ENCODE peak calls at places on chromosomes 1 and 21, in eight cellular contexts. One of them, this sample, is unnamed.

GRCh38 chr21:45151484-45152115 is 77.2 kb downstream of the ADARB1 start:
- DNase-seq in iPS-NIHi11: no peak
- DNase-seq in CD8-positive, alpha-beta memory T cell: no peak
- DNase-seq in ovary: no peak
- DNase-seq in activated CD4-positive, CD25-positive, alpha-beta regulatory T cell treated with anti-CD3 and anti-CD28 coated beads, Interleukin-2, amount 50 U/mL, for 16 hours: no peak
- DNase-seq in erythroblast: no peak
- DNase-seq in NCI-H1105: no peak
- DNase-seq in kidney epithelial cell: no peak
- DNase-seq in this sample: no peak

GRCh38 chr1:68116643-68117235 is 66.3 kb upstream of the DIRAS3 start:
- DNase-seq in activated CD4-positive, CD25-positive, alpha-beta regulatory T cell treated with anti-CD3 and anti-CD28 coated beads, Interleukin-2, amount 50 U/mL, for 16 hours: peak; percentile 27
- DNase-seq in iPS-NIHi11: peak; percentile 50
- DNase-seq in NCI-H1105: peak; percentile 35
- DNase-seq in kidney epithelial cell: no peak
- DNase-seq in CD8-positive, alpha-beta memory T cell: peak; percentile 30
- DNase-seq in erythroblast: peak; percentile 49
- DNase-seq in ovary: peak; percentile 76
- DNase-seq in this sample: no peak

GRCh38 chr1:155166006-155166372 is 7.1 kb downstream of the KRTCAP2 start:
- DNase-seq in NCI-H1105: no peak
- DNase-seq in kidney epithelial cell: no peak
- DNase-seq in erythroblast: no peak
- DNase-seq in CD8-positive, alpha-beta memory T cell: no peak
- DNase-seq in activated CD4-positive, CD25-positive, alpha-beta regulatory T cell treated with anti-CD3 and anti-CD28 coated beads, Interleukin-2, amount 50 U/mL, for 16 hours: no peak
- DNase-seq in iPS-NIHi11: peak; percentile 18
- DNase-seq in ovary: no peak
- DNase-seq in this sample: no peak

GRCh38 chr1:31306278-31306677 is 9.4 kb downstream of the ZCCHC17 start:
- DNase-seq in ovary: no peak
- DNase-seq in kidney epithelial cell: peak; percentile 53
- DNase-seq in CD8-positive, alpha-beta memory T cell: no peak
- DNase-seq in iPS-NIHi11: no peak
- DNase-seq in erythroblast: no peak
- DNase-seq in NCI-H1105: no peak
- DNase-seq in activated CD4-positive, CD25-positive, alpha-beta regulatory T cell treated with anti-CD3 and anti-CD28 coated beads, Interleukin-2, amount 50 U/mL, for 16 hours: no peak
- DNase-seq in this sample: no peak

GRCh38 chr1:91635763-91636162 is 135.1 kb downstream of the CDC7 start:
- DNase-seq in ovary: no peak
- DNase-seq in kidney epithelial cell: no peak
- DNase-seq in CD8-positive, alpha-beta memory T cell: no peak
- DNase-seq in erythroblast: no peak
- DNase-seq in iPS-NIHi11: no peak
- DNase-seq in NCI-H1105: no peak
- DNase-seq in activated CD4-positive, CD25-positive, alpha-beta regulatory T cell treated with anti-CD3 and anti-CD28 coated beads, Interleukin-2, amount 50 U/mL, for 16 hours: no peak
- DNase-seq in this sample: no peak

GRCh38 chr1:180255538-180256352 is 25.7 kb downstream of the LHX4 start:
- DNase-seq in kidney epithelial cell: no peak
- DNase-seq in NCI-H1105: no peak
- DNase-seq in iPS-NIHi11: no peak
- DNase-seq in ovary: no peak
- DNase-seq in erythroblast: no peak
- DNase-seq in activated CD4-positive, CD25-positive, alpha-beta regulatory T cell treated with anti-CD3 and anti-CD28 coated beads, Interleukin-2, amount 50 U/mL, for 16 hours: no peak
- DNase-seq in CD8-positive, alpha-beta memory T cell: no peak
- DNase-seq in this sample: no peak

GRCh38 chr1:11913291-11913690 is 12.9 kb downstream of the KIAA2013 start:
- DNase-seq in erythroblast: no peak
- DNase-seq in CD8-positive, alpha-beta memory T cell: no peak
- DNase-seq in NCI-H1105: no peak
- DNase-seq in kidney epithelial cell: no peak
- DNase-seq in iPS-NIHi11: no peak
- DNase-seq in activated CD4-positive, CD25-positive, alpha-beta regulatory T cell treated with anti-CD3 and anti-CD28 coated beads, Interleukin-2, amount 50 U/mL, for 16 hours: no peak
- DNase-seq in ovary: no peak
- DNase-seq in this sample: no peak

GRCh38 chr21:15343066-15343465 is 278.3 kb upstream of the NRIP1 start:
- DNase-seq in ovary: no peak
- DNase-seq in activated CD4-positive, CD25-positive, alpha-beta regulatory T cell treated with anti-CD3 and anti-CD28 coated beads, Interleukin-2, amount 50 U/mL, for 16 hours: no peak
- DNase-seq in iPS-NIHi11: no peak
- DNase-seq in erythroblast: no peak
- DNase-seq in CD8-positive, alpha-beta memory T cell: no peak
- DNase-seq in NCI-H1105: no peak
- DNase-seq in kidney epithelial cell: no peak
- DNase-seq in this sample: no peak

GRCh38 chr1:94676686-94677085 is 135.1 kb upstream of the F3 start:
- DNase-seq in CD8-positive, alpha-beta memory T cell: no peak
- DNase-seq in iPS-NIHi11: peak; percentile 31
- DNase-seq in kidney epithelial cell: no peak
- DNase-seq in erythroblast: no peak
- DNase-seq in activated CD4-positive, CD25-positive, alpha-beta regulatory T cell treated with anti-CD3 and anti-CD28 coated beads, Interleukin-2, amount 50 U/mL, for 16 hours: no peak
- DNase-seq in NCI-H1105: no peak
- DNase-seq in ovary: no peak
- DNase-seq in this sample: no peak

GRCh38 chr1:70778056-70778762 is 269.4 kb downstream of the PTGER3 start:
- DNase-seq in kidney epithelial cell: no peak
- DNase-seq in erythroblast: no peak
- DNase-seq in iPS-NIHi11: no peak
- DNase-seq in activated CD4-positive, CD25-positive, alpha-beta regulatory T cell treated with anti-CD3 and anti-CD28 coated beads, Interleukin-2, amount 50 U/mL, for 16 hours: no peak
- DNase-seq in CD8-positive, alpha-beta memory T cell: no peak
- DNase-seq in NCI-H1105: no peak
- DNase-seq in ovary: no peak
- DNase-seq in this sample: no peak

GRCh38 chr1:154403300-154403943 is 1.7 kb upstream of the IL6R start:
- DNase-seq in kidney epithelial cell: no peak
- DNase-seq in erythroblast: no peak
- DNase-seq in activated CD4-positive, CD25-positive, alpha-beta regulatory T cell treated with anti-CD3 and anti-CD28 coated beads, Interleukin-2, amount 50 U/mL, for 16 hours: no peak
- DNase-seq in iPS-NIHi11: no peak
- DNase-seq in CD8-positive, alpha-beta memory T cell: peak; percentile 15
- DNase-seq in NCI-H1105: no peak
- DNase-seq in ovary: no peak
- DNase-seq in this sample: peak; percentile 27

GRCh38 chr21:29501451-29501850 is 202.7 kb downstream of the BACH1 start:
- DNase-seq in NCI-H1105: no peak
- DNase-seq in activated CD4-positive, CD25-positive, alpha-beta regulatory T cell treated with anti-CD3 and anti-CD28 coated beads, Interleukin-2, amount 50 U/mL, for 16 hours: no peak
- DNase-seq in iPS-NIHi11: no peak
- DNase-seq in ovary: no peak
- DNase-seq in erythroblast: no peak
- DNase-seq in kidney epithelial cell: no peak
- DNase-seq in CD8-positive, alpha-beta memory T cell: no peak
- DNase-seq in this sample: no peak

GRCh38 chr1:210250998-210251679 is 18.5 kb downstream of the SERTAD4 start:
- DNase-seq in activated CD4-positive, CD25-positive, alpha-beta regulatory T cell treated with anti-CD3 and anti-CD28 coated beads, Interleukin-2, amount 50 U/mL, for 16 hours: no peak
- DNase-seq in ovary: peak; percentile 32
- DNase-seq in iPS-NIHi11: peak; percentile 78
- DNase-seq in NCI-H1105: peak; percentile 93
- DNase-seq in erythroblast: no peak
- DNase-seq in kidney epithelial cell: peak; percentile 86
- DNase-seq in CD8-positive, alpha-beta memory T cell: no peak
- DNase-seq in this sample: no peak

GRCh38 chr1:8679411-8679800 is 138.0 kb downstream of the RERE start:
- DNase-seq in NCI-H1105: no peak
- DNase-seq in activated CD4-positive, CD25-positive, alpha-beta regulatory T cell treated with anti-CD3 and anti-CD28 coated beads, Interleukin-2, amount 50 U/mL, for 16 hours: no peak
- DNase-seq in CD8-positive, alpha-beta memory T cell: no peak
- DNase-seq in erythroblast: peak; percentile 6
- DNase-seq in iPS-NIHi11: no peak
- DNase-seq in kidney epithelial cell: no peak
- DNase-seq in ovary: no peak
- DNase-seq in this sample: no peak

GRCh38 chr1:17887646-17888395 is 132.7 kb downstream of the ACTL8 start:
- DNase-seq in ovary: no peak
- DNase-seq in kidney epithelial cell: no peak
- DNase-seq in erythroblast: no peak
- DNase-seq in CD8-positive, alpha-beta memory T cell: no peak
- DNase-seq in iPS-NIHi11: no peak
- DNase-seq in activated CD4-positive, CD25-positive, alpha-beta regulatory T cell treated with anti-CD3 and anti-CD28 coated beads, Interleukin-2, amount 50 U/mL, for 16 hours: no peak
- DNase-seq in NCI-H1105: peak; percentile 93
- DNase-seq in this sample: no peak

GRCh38 chr1:46137901-46138300 is 5.5 kb upstream of the PIK3R3 start:
- DNase-seq in activated CD4-positive, CD25-positive, alpha-beta regulatory T cell treated with anti-CD3 and anti-CD28 coated beads, Interleukin-2, amount 50 U/mL, for 16 hours: no peak
- DNase-seq in ovary: no peak
- DNase-seq in NCI-H1105: no peak
- DNase-seq in kidney epithelial cell: no peak
- DNase-seq in erythroblast: no peak
- DNase-seq in CD8-positive, alpha-beta memory T cell: no peak
- DNase-seq in iPS-NIHi11: no peak
- DNase-seq in this sample: no peak

GRCh38 chr1:75785964-75786853 is at the start of gene RABGGTB:
- DNase-seq in ovary: peak; percentile 93
- DNase-seq in iPS-NIHi11: peak; percentile 97
- DNase-seq in erythroblast: peak; percentile 98
- DNase-seq in NCI-H1105: peak; percentile 93
- DNase-seq in CD8-positive, alpha-beta memory T cell: peak; percentile 87
- DNase-seq in kidney epithelial cell: peak; percentile 80
- DNase-seq in activated CD4-positive, CD25-positive, alpha-beta regulatory T cell treated with anti-CD3 and anti-CD28 coated beads, Interleukin-2, amount 50 U/mL, for 16 hours: peak; percentile 84
- DNase-seq in this sample: peak; percentile 88

GRCh38 chr1:10398278-10398733 is 558 bp upstream of the PGD start:
- DNase-seq in kidney epithelial cell: no peak
- DNase-seq in NCI-H1105: no peak
- DNase-seq in iPS-NIHi11: no peak
- DNase-seq in ovary: no peak
- DNase-seq in activated CD4-positive, CD25-positive, alpha-beta regulatory T cell treated with anti-CD3 and anti-CD28 coated beads, Interleukin-2, amount 50 U/mL, for 16 hours: no peak
- DNase-seq in CD8-positive, alpha-beta memory T cell: no peak
- DNase-seq in erythroblast: no peak
- DNase-seq in this sample: no peak

GRCh38 chr21:38916214-38916964 is 110.7 kb downstream of the ETS2 start:
- DNase-seq in CD8-positive, alpha-beta memory T cell: no peak
- DNase-seq in ovary: peak; percentile 2
- DNase-seq in erythroblast: no peak
- DNase-seq in activated CD4-positive, CD25-positive, alpha-beta regulatory T cell treated with anti-CD3 and anti-CD28 coated beads, Interleukin-2, amount 50 U/mL, for 16 hours: no peak
- DNase-seq in iPS-NIHi11: no peak
- DNase-seq in kidney epithelial cell: no peak
- DNase-seq in NCI-H1105: no peak
- DNase-seq in this sample: no peak

GRCh38 chr1:63679589-63679988 is 86.4 kb downstream of the PGM1 start:
- DNase-seq in iPS-NIHi11: no peak
- DNase-seq in kidney epithelial cell: no peak
- DNase-seq in erythroblast: no peak
- DNase-seq in ovary: no peak
- DNase-seq in activated CD4-positive, CD25-positive, alpha-beta regulatory T cell treated with anti-CD3 and anti-CD28 coated beads, Interleukin-2, amount 50 U/mL, for 16 hours: no peak
- DNase-seq in NCI-H1105: no peak
- DNase-seq in CD8-positive, alpha-beta memory T cell: no peak
- DNase-seq in this sample: no peak

GRCh38 chr1:18324246-18324645 is 156.5 kb upstream of the KLHDC7A start:
- DNase-seq in CD8-positive, alpha-beta memory T cell: no peak
- DNase-seq in iPS-NIHi11: peak; percentile 72
- DNase-seq in kidney epithelial cell: no peak
- DNase-seq in activated CD4-positive, CD25-positive, alpha-beta regulatory T cell treated with anti-CD3 and anti-CD28 coated beads, Interleukin-2, amount 50 U/mL, for 16 hours: no peak
- DNase-seq in NCI-H1105: no peak
- DNase-seq in ovary: no peak
- DNase-seq in erythroblast: peak; percentile 3
- DNase-seq in this sample: no peak

GRCh38 chr1:53359225-53359933 is 31.5 kb upstream of the LRP8 start:
- DNase-seq in kidney epithelial cell: no peak
- DNase-seq in ovary: no peak
- DNase-seq in erythroblast: no peak
- DNase-seq in activated CD4-positive, CD25-positive, alpha-beta regulatory T cell treated with anti-CD3 and anti-CD28 coated beads, Interleukin-2, amount 50 U/mL, for 16 hours: no peak
- DNase-seq in NCI-H1105: no peak
- DNase-seq in iPS-NIHi11: no peak
- DNase-seq in CD8-positive, alpha-beta memory T cell: no peak
- DNase-seq in this sample: no peak

GRCh38 chr1:48470506-48470905 is 1.5 kb downstream of the SPATA6 start:
- DNase-seq in erythroblast: no peak
- DNase-seq in kidney epithelial cell: no peak
- DNase-seq in ovary: peak; percentile 52
- DNase-seq in iPS-NIHi11: peak; percentile 15
- DNase-seq in CD8-positive, alpha-beta memory T cell: no peak
- DNase-seq in NCI-H1105: no peak
- DNase-seq in activated CD4-positive, CD25-positive, alpha-beta regulatory T cell treated with anti-CD3 and anti-CD28 coated beads, Interleukin-2, amount 50 U/mL, for 16 hours: no peak
- DNase-seq in this sample: no peak

GRCh38 chr1:115647000-115647399 is 5.2 kb downstream of the VANGL1 start:
- DNase-seq in ovary: no peak
- DNase-seq in NCI-H1105: no peak
- DNase-seq in iPS-NIHi11: no peak
- DNase-seq in erythroblast: peak; percentile 26
- DNase-seq in CD8-positive, alpha-beta memory T cell: no peak
- DNase-seq in activated CD4-positive, CD25-positive, alpha-beta regulatory T cell treated with anti-CD3 and anti-CD28 coated beads, Interleukin-2, amount 50 U/mL, for 16 hours: no peak
- DNase-seq in kidney epithelial cell: no peak
- DNase-seq in this sample: no peak

GRCh38 chr1:149885364-149886111 is 13.8 kb upstream of the BOLA1 start:
- DNase-seq in CD8-positive, alpha-beta memory T cell: peak; percentile 41
- DNase-seq in activated CD4-positive, CD25-positive, alpha-beta regulatory T cell treated with anti-CD3 and anti-CD28 coated beads, Interleukin-2, amount 50 U/mL, for 16 hours: peak; percentile 13
- DNase-seq in erythroblast: peak; percentile 94
- DNase-seq in kidney epithelial cell: no peak
- DNase-seq in iPS-NIHi11: peak; percentile 52
- DNase-seq in ovary: peak; percentile 87
- DNase-seq in NCI-H1105: peak; percentile 80
- DNase-seq in this sample: peak; percentile 30

GRCh38 chr21:42474043-42474831 is 21.8 kb downstream of the RSPH1 start:
- DNase-seq in kidney epithelial cell: peak; percentile 72
- DNase-seq in CD8-positive, alpha-beta memory T cell: no peak
- DNase-seq in ovary: no peak
- DNase-seq in iPS-NIHi11: peak; percentile 62
- DNase-seq in NCI-H1105: no peak
- DNase-seq in erythroblast: no peak
- DNase-seq in activated CD4-positive, CD25-positive, alpha-beta regulatory T cell treated with anti-CD3 and anti-CD28 coated beads, Interleukin-2, amount 50 U/mL, for 16 hours: no peak
- DNase-seq in this sample: no peak

GRCh38 chr1:63724375-63724774 is 49.4 kb upstream of the ROR1 start:
- DNase-seq in ovary: no peak
- DNase-seq in kidney epithelial cell: no peak
- DNase-seq in activated CD4-positive, CD25-positive, alpha-beta regulatory T cell treated with anti-CD3 and anti-CD28 coated beads, Interleukin-2, amount 50 U/mL, for 16 hours: no peak
- DNase-seq in CD8-positive, alpha-beta memory T cell: no peak
- DNase-seq in NCI-H1105: no peak
- DNase-seq in erythroblast: no peak
- DNase-seq in iPS-NIHi11: no peak
- DNase-seq in this sample: no peak

GRCh38 chr1:45442272-45442671 is 48.7 kb downstream of the TESK2 start:
- DNase-seq in ovary: no peak
- DNase-seq in iPS-NIHi11: no peak
- DNase-seq in NCI-H1105: no peak
- DNase-seq in kidney epithelial cell: peak; percentile 16
- DNase-seq in CD8-positive, alpha-beta memory T cell: no peak
- DNase-seq in erythroblast: no peak
- DNase-seq in activated CD4-positive, CD25-positive, alpha-beta regulatory T cell treated with anti-CD3 and anti-CD28 coated beads, Interleukin-2, amount 50 U/mL, for 16 hours: no peak
- DNase-seq in this sample: no peak

This sample was measured in effector memory CD4-positive, alpha-beta T cell.